ENCODE peak calls at places on chromosomes 3 and 15, in five cellular contexts. One of them, this sample, is unnamed.

GRCh38 chr3:195013411-195013810 is 257.5 kb downstream of the XXYLT1 start:
- DNase-seq in BE2C: no peak
- DNase-seq in astrocyte: no peak
- DNase-seq in choroid plexus epithelial cell: no peak
- DNase-seq in kidney epithelial cell: no peak
- DNase-seq in this sample: no peak

GRCh38 chr3:73663495-73663894 is 38.8 kb upstream of the PDZRN3 start:
- DNase-seq in astrocyte: no peak
- DNase-seq in kidney epithelial cell: no peak
- DNase-seq in BE2C: no peak
- DNase-seq in choroid plexus epithelial cell: no peak
- DNase-seq in this sample: no peak

GRCh38 chr3:99542771-99543518 is 95.4 kb upstream of the COL8A1 start:
- DNase-seq in BE2C: no peak
- DNase-seq in kidney epithelial cell: no peak
- DNase-seq in astrocyte: no peak
- DNase-seq in choroid plexus epithelial cell: peak; percentile 53
- DNase-seq in this sample: peak; percentile 49

GRCh38 chr3:152097770-152098169 is 171.0 kb upstream of the MBNL1 start:
- DNase-seq in BE2C: no peak
- DNase-seq in choroid plexus epithelial cell: peak; percentile 57
- DNase-seq in astrocyte: no peak
- DNase-seq in kidney epithelial cell: no peak
- DNase-seq in this sample: peak; percentile 35

GRCh38 chr3:196108075-196108743 is 26.3 kb upstream of the TFRC start:
- DNase-seq in kidney epithelial cell: no peak
- DNase-seq in BE2C: no peak
- DNase-seq in choroid plexus epithelial cell: no peak
- DNase-seq in astrocyte: no peak
- DNase-seq in this sample: no peak

GRCh38 chr3:171092467-171092911 is 66.0 kb upstream of the SLC2A2 start:
- DNase-seq in choroid plexus epithelial cell: peak; percentile 78
- DNase-seq in astrocyte: no peak
- DNase-seq in kidney epithelial cell: no peak
- DNase-seq in BE2C: no peak
- DNase-seq in this sample: peak; percentile 71

GRCh38 chr15:41892621-41893421 is 1.0 kb downstream of the SPTBN5 start:
- DNase-seq in choroid plexus epithelial cell: no peak
- DNase-seq in astrocyte: no peak
- DNase-seq in kidney epithelial cell: no peak
- DNase-seq in BE2C: peak; percentile 45
- DNase-seq in this sample: no peak

GRCh38 chr3:52117537-52117936 is 36.7 kb downstream of the POC1A start:
- DNase-seq in BE2C: no peak
- DNase-seq in choroid plexus epithelial cell: no peak
- DNase-seq in astrocyte: no peak
- DNase-seq in kidney epithelial cell: no peak
- DNase-seq in this sample: no peak

GRCh38 chr3:72086051-72086711 is 301.2 kb upstream of the PROK2 start:
- DNase-seq in choroid plexus epithelial cell: peak; percentile 39
- DNase-seq in BE2C: no peak
- DNase-seq in kidney epithelial cell: no peak
- DNase-seq in astrocyte: no peak
- DNase-seq in this sample: peak; percentile 73

GRCh38 chr3:109903100-109903499 is 565.8 kb upstream of the DPPA4 start:
- DNase-seq in astrocyte: no peak
- DNase-seq in kidney epithelial cell: no peak
- DNase-seq in BE2C: no peak
- DNase-seq in choroid plexus epithelial cell: no peak
- DNase-seq in this sample: no peak

GRCh38 chr3:49276475-49277356 is at the start of gene C3orf62:
- DNase-seq in BE2C: peak; percentile 82
- DNase-seq in astrocyte: peak; percentile 73
- DNase-seq in choroid plexus epithelial cell: peak; percentile 89
- DNase-seq in kidney epithelial cell: peak; percentile 29
- DNase-seq in this sample: peak; percentile 84

GRCh38 chr3:129829640-129830039 is 63.9 kb downstream of the TMCC1 start:
- DNase-seq in BE2C: peak; percentile 62
- DNase-seq in choroid plexus epithelial cell: peak; percentile 95
- DNase-seq in kidney epithelial cell: peak; percentile 81
- DNase-seq in astrocyte: peak; percentile 91
- DNase-seq in this sample: peak; percentile 93

GRCh38 chr3:50604628-50605588 is 6.7 kb downstream of the CISH start:
- DNase-seq in BE2C: no peak
- DNase-seq in astrocyte: no peak
- DNase-seq in choroid plexus epithelial cell: no peak
- DNase-seq in kidney epithelial cell: no peak
- DNase-seq in this sample: no peak

GRCh38 chr3:89179355-89179997 is 72.1 kb downstream of the EPHA3 start:
- DNase-seq in kidney epithelial cell: peak; percentile 9
- DNase-seq in choroid plexus epithelial cell: peak; percentile 96
- DNase-seq in astrocyte: peak; percentile 31
- DNase-seq in BE2C: no peak
- DNase-seq in this sample: no peak

GRCh38 chr15:80152896-80153876 is at the start of gene FAH:
- DNase-seq in BE2C: no peak
- DNase-seq in choroid plexus epithelial cell: peak; percentile 71
- DNase-seq in kidney epithelial cell: no peak
- DNase-seq in astrocyte: peak; percentile 48
- DNase-seq in this sample: peak; percentile 61

GRCh38 chr15:78209646-78210348 is 24.6 kb downstream of the ACSBG1 start:
- DNase-seq in BE2C: no peak
- DNase-seq in kidney epithelial cell: no peak
- DNase-seq in choroid plexus epithelial cell: no peak
- DNase-seq in astrocyte: no peak
- DNase-seq in this sample: no peak

GRCh38 chr15:100429116-100429728 is 87.4 kb upstream of the ADAMTS17 start:
- DNase-seq in kidney epithelial cell: no peak
- DNase-seq in BE2C: no peak
- DNase-seq in astrocyte: no peak
- DNase-seq in choroid plexus epithelial cell: no peak
- DNase-seq in this sample: peak; percentile 2

GRCh38 chr15:41940441-41940857 is 31.9 kb downstream of the EHD4 start:
- DNase-seq in choroid plexus epithelial cell: peak; percentile 69
- DNase-seq in kidney epithelial cell: no peak
- DNase-seq in BE2C: no peak
- DNase-seq in astrocyte: peak; percentile 90
- DNase-seq in this sample: peak; percentile 77

GRCh38 chr3:188323067-188323842 is 169.3 kb downstream of the LPP start:
- DNase-seq in astrocyte: no peak
- DNase-seq in choroid plexus epithelial cell: no peak
- DNase-seq in kidney epithelial cell: no peak
- DNase-seq in BE2C: no peak
- DNase-seq in this sample: no peak

GRCh38 chr15:55959744-55960143 is 33.7 kb downstream of the NEDD4 start:
- DNase-seq in astrocyte: peak; percentile 41
- DNase-seq in choroid plexus epithelial cell: peak; percentile 7
- DNase-seq in BE2C: no peak
- DNase-seq in kidney epithelial cell: no peak
- DNase-seq in this sample: no peak

GRCh38 chr3:124780767-124781485 is 50.7 kb downstream of the UMPS start:
- DNase-seq in kidney epithelial cell: no peak
- DNase-seq in astrocyte: peak; percentile 78
- DNase-seq in BE2C: peak; percentile 80
- DNase-seq in choroid plexus epithelial cell: peak; percentile 77
- DNase-seq in this sample: peak; percentile 83

GRCh38 chr3:125120370-125121122 is 64.7 kb upstream of the HEG1 start:
- DNase-seq in kidney epithelial cell: no peak
- DNase-seq in BE2C: peak; percentile 36
- DNase-seq in astrocyte: peak; percentile 54
- DNase-seq in choroid plexus epithelial cell: peak; percentile 48
- DNase-seq in this sample: peak; percentile 32

GRCh38 chr3:62378329-62378789 is 5.0 kb upstream of the FEZF2 start:
- DNase-seq in choroid plexus epithelial cell: no peak
- DNase-seq in astrocyte: no peak
- DNase-seq in kidney epithelial cell: no peak
- DNase-seq in BE2C: peak; percentile 28
- DNase-seq in this sample: no peak
- H3K4me3 ChIP-seq in choroid plexus epithelial cell: no peak overlapping the region
- H3K4me3 ChIP-seq in astrocyte: peak overlapping the region; percentile 10
- H3K4me3 ChIP-seq in kidney epithelial cell: no peak overlapping the region
- H3K4me3 ChIP-seq in BE2C: peak overlapping the region; percentile 7
- H3K4me3 ChIP-seq in this sample: no peak overlapping the region

GRCh38 chr3:142961539-142961938 is 1.9 kb downstream of the PAQR9 start:
- DNase-seq in choroid plexus epithelial cell: no peak
- DNase-seq in BE2C: no peak
- DNase-seq in kidney epithelial cell: no peak
- DNase-seq in astrocyte: no peak
- DNase-seq in this sample: no peak

GRCh38 chr3:142964150-142964498 is 650 bp upstream of the PAQR9 start:
- DNase-seq in astrocyte: peak; percentile 28
- DNase-seq in kidney epithelial cell: no peak
- DNase-seq in choroid plexus epithelial cell: no peak
- DNase-seq in BE2C: no peak
- DNase-seq in this sample: no peak

GRCh38 chr3:142963266-142964149 is at the start of gene PAQR9:
- DNase-seq in astrocyte: peak; percentile 14
- DNase-seq in kidney epithelial cell: no peak
- DNase-seq in BE2C: peak; percentile 63
- DNase-seq in choroid plexus epithelial cell: no peak
- DNase-seq in this sample: peak; percentile 14

GRCh38 chr3:142962175-142962519 is 1.3 kb downstream of the PAQR9 start:
- DNase-seq in BE2C: no peak
- DNase-seq in kidney epithelial cell: no peak
- DNase-seq in astrocyte: no peak
- DNase-seq in choroid plexus epithelial cell: no peak
- DNase-seq in this sample: no peak

GRCh38 chr3:142962520-142963265 is 781 bp downstream of the PAQR9 start:
- DNase-seq in astrocyte: no peak
- DNase-seq in kidney epithelial cell: no peak
- DNase-seq in choroid plexus epithelial cell: no peak
- DNase-seq in BE2C: no peak
- DNase-seq in this sample: no peak
- H3K4me3 ChIP-seq in astrocyte: peak overlapping the region; percentile 60
- H3K4me3 ChIP-seq in kidney epithelial cell: peak overlapping the region; percentile 49
- H3K4me3 ChIP-seq in choroid plexus epithelial cell: no peak overlapping the region
- H3K4me3 ChIP-seq in BE2C: peak overlapping the region; percentile 67
- H3K4me3 ChIP-seq in this sample: no peak overlapping the region

DNA sequence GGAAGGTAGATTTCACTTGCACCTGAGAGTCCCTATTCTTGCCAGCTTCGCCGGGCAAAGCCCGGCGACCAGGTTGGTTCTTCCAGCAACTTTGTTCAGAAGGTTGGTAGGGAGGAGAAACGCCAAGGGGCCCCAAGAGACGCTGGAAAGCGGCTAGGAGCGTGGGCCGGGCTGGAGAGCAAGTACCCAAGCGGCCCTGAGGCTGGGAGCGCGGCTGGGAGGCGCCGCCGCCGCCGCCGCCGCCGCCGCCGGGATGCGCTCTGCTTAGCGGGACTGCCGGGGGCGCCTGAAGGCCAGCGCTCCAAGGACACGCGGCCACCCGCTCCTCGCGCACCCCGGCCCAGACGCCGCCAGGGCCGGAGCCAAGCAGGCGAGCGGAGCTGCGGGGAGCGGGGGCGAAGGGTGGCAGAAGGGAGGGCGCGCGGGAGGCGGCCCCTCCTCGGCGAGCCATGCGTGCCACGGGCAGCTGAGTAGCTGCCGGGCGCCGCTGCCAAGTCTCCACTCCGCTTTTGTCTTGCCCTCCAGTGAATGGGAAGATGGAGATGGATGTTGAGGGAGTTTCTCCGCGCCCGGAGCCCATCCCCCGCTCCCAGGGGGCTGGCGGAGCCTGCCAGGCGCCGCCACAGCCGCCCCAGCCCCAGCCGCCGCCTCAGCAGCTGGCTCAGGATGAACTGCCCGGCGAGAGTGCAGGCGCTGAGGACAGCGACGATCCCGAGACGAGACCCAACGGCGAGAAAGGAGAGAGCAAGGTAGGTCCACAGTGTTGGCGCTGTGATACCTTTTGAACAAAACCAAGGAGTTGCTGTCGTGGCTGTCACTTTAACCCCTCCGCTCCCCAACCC is 227.3 kb upstream of the AZI2 start:
- DNase-seq in BE2C: peak; percentile 82
- DNase-seq in kidney epithelial cell: no peak
- DNase-seq in astrocyte: peak; percentile 9
- DNase-seq in choroid plexus epithelial cell: no peak
- DNase-seq in this sample: peak; percentile 3
- H3K4me3 ChIP-seq in BE2C: peak overlapping the region; percentile 83
- H3K4me3 ChIP-seq in kidney epithelial cell: peak overlapping the region; percentile 44
- H3K4me3 ChIP-seq in astrocyte: peak overlapping the region; percentile 48
- H3K4me3 ChIP-seq in choroid plexus epithelial cell: no peak overlapping the region
- H3K4me3 ChIP-seq in this sample: peak overlapping the region; percentile 4

GRCh38 chr3:16516695-16517481 is 3.4 kb upstream of the RFTN1 start:
- DNase-seq in choroid plexus epithelial cell: peak; percentile 76
- DNase-seq in BE2C: peak; percentile 39
- DNase-seq in astrocyte: peak; percentile 66
- DNase-seq in kidney epithelial cell: peak; percentile 16
- DNase-seq in this sample: peak; percentile 83
- H3K4me3 ChIP-seq in choroid plexus epithelial cell: no peak overlapping the region
- H3K4me3 ChIP-seq in BE2C: no peak overlapping the region
- H3K4me3 ChIP-seq in astrocyte: no peak overlapping the region
- H3K4me3 ChIP-seq in kidney epithelial cell: no peak overlapping the region
- H3K4me3 ChIP-seq in this sample: no peak overlapping the region

GRCh38 chr15:25787855-25788521 is 75.1 kb downstream of the ATP10A start:
- DNase-seq in kidney epithelial cell: no peak
- DNase-seq in astrocyte: peak; percentile 48
- DNase-seq in BE2C: no peak
- DNase-seq in choroid plexus epithelial cell: no peak
- DNase-seq in this sample: no peak
- H3K4me3 ChIP-seq in kidney epithelial cell: no peak overlapping the region
- H3K4me3 ChIP-seq in astrocyte: no peak overlapping the region
- H3K4me3 ChIP-seq in BE2C: no peak overlapping the region
- H3K4me3 ChIP-seq in choroid plexus epithelial cell: no peak overlapping the region
- H3K4me3 ChIP-seq in this sample: no peak overlapping the region

GRCh38 chr15:59521443-59521842 is 83.5 kb downstream of the FAM81A start:
- DNase-seq in kidney epithelial cell: no peak
- DNase-seq in choroid plexus epithelial cell: no peak
- DNase-seq in astrocyte: no peak
- DNase-seq in BE2C: no peak
- DNase-seq in this sample: no peak

GRCh38 chr15:59522988-59523461 is 85.0 kb downstream of the FAM81A start:
- DNase-seq in kidney epithelial cell: no peak
- DNase-seq in BE2C: no peak
- DNase-seq in astrocyte: no peak
- DNase-seq in choroid plexus epithelial cell: no peak
- DNase-seq in this sample: no peak

GRCh38 chr15:59528429-59528828 is 83.2 kb upstream of the GCNT3 start:
- DNase-seq in choroid plexus epithelial cell: no peak
- DNase-seq in BE2C: no peak
- DNase-seq in astrocyte: no peak
- DNase-seq in kidney epithelial cell: no peak
- DNase-seq in this sample: no peak

GRCh38 chr15:59523702-59524101 is 85.7 kb downstream of the FAM81A start:
- DNase-seq in choroid plexus epithelial cell: no peak
- DNase-seq in astrocyte: no peak
- DNase-seq in kidney epithelial cell: no peak
- DNase-seq in BE2C: no peak
- DNase-seq in this sample: no peak

GRCh38 chr15:59524331-59524731 is 86.3 kb downstream of the FAM81A start:
- DNase-seq in astrocyte: no peak
- DNase-seq in kidney epithelial cell: no peak
- DNase-seq in BE2C: no peak
- DNase-seq in choroid plexus epithelial cell: no peak
- DNase-seq in this sample: no peak
- H3K4me3 ChIP-seq in astrocyte: no peak overlapping the region
- H3K4me3 ChIP-seq in kidney epithelial cell: no peak overlapping the region
- H3K4me3 ChIP-seq in BE2C: no peak overlapping the region
- H3K4me3 ChIP-seq in choroid plexus epithelial cell: no peak overlapping the region
- H3K4me3 ChIP-seq in this sample: no peak overlapping the region